ENCODE peak calls at places on chromosomes 2 and 18, in six cellular contexts. Q is cardiac fibroblast, R is heart left ventricle, E is GM23338, H is left lung, N is OCI-LY7. Z is an unnamed sample.

GRCh38 chr18:1253825-1254224 is 349.2 kb downstream of the ADCYAP1 start:
- DNase-seq in Q (no peak), R (no peak), E (no peak), H (no peak), N (no peak), Z (no peak)

GRCh38 chr2:141331127-141331526 is 799.7 kb downstream of the LRP1B start:
- DNase-seq in Q (peak), R (no peak), E (no peak), H (no peak), N (no peak), Z (peak)

GRCh38 chr18:26992920-26993319 is 127.4 kb upstream of the AQP4 start:
- DNase-seq in Q (no peak), R (no peak), E (no peak), H (no peak), N (no peak), Z (no peak)

GRCh38 chr2:168172071-168172470 is 75.3 kb downstream of the STK39 start:
- DNase-seq in Q (no peak), R (no peak), E (no peak), H (no peak), N (no peak), Z (no peak)

GRCh38 chr2:186345745-186346144 is 140.3 kb upstream of the ZC3H15 start:
- DNase-seq in Q (no peak), R (no peak), E (no peak), H (no peak), N (no peak), Z (no peak)

GRCh38 chr18:46155652-46156051 is 51.5 kb downstream of the HAUS1 start:
- DNase-seq in Q (peak), R (no peak), E (no peak), H (no peak), N (no peak), Z (no peak)

GRCh38 chr18:78495550-78495949 is 484.1 kb upstream of the SALL3 start:
- DNase-seq in Q (no peak), R (no peak), E (no peak), H (no peak), N (no peak), Z (no peak)

GRCh38 chr2:100658017-100658416 is 95.2 kb downstream of the PDCL3 start:
- DNase-seq in Q (no peak), R (no peak), E (no peak), H (no peak), N (no peak), Z (no peak)

GRCh38 chr2:60309326-60309725 is 244.1 kb downstream of the BCL11A start:
- DNase-seq in Q (no peak), R (no peak), E (no peak), H (no peak), N (no peak), Z (no peak)

GRCh38 chr2:45269149-45269793 is 260.0 kb upstream of the SIX2 start:
- DNase-seq in Q (peak), R (no peak), E (no peak), H (no peak), N (no peak), Z (no peak)

GRCh38 chr2:62856228-62857040 is 150.9 kb downstream of the EHBP1 start:
- DNase-seq in Q (no peak), R (peak), E (no peak), H (no peak), N (no peak), Z (no peak)

GRCh38 chr2:164145093-164145987 is 409.5 kb upstream of the FIGN start:
- DNase-seq in Q (peak), R (no peak), E (no peak), H (no peak), N (no peak), Z (no peak)

GRCh38 chr2:148167241-148167766 is 146.4 kb downstream of the MBD5 start:
- DNase-seq in Q (no peak), R (no peak), E (no peak), H (no peak), N (no peak), Z (no peak)

GRCh38 chr2:112493858-112494648 is 12.1 kb downstream of the TTL start:
- DNase-seq in Q (peak), R (no peak), E (no peak), H (no peak), N (no peak), Z (no peak)

GRCh38 chr2:58634653-58635347 is 393.7 kb upstream of the FANCL start:
- DNase-seq in Q (peak), R (no peak), E (peak), H (no peak), N (no peak), Z (no peak)
- H3K4me3 ChIP-seq in Q (no peak), R (no peak), E (no peak), H (no peak), N (no peak), Z (no peak)

GRCh38 chr2:72583376-72583775 is 242.5 kb downstream of the EXOC6B start:
- DNase-seq in Q (peak), R (no peak), E (no peak), H (no peak), N (no peak), Z (no peak)

GRCh38 chr2:72579595-72580180 is 246.1 kb downstream of the EXOC6B start:
- DNase-seq in Q (peak), R (no peak), E (peak), H (no peak), N (peak), Z (peak)

GRCh38 chr2:72576459-72576858 is 249.4 kb downstream of the EXOC6B start:
- DNase-seq in Q (peak), R (no peak), E (no peak), H (no peak), N (no peak), Z (no peak)

GRCh38 chr2:72576861-72577260 is 249.0 kb downstream of the EXOC6B start:
- DNase-seq in Q (peak), R (no peak), E (no peak), H (no peak), N (no peak), Z (no peak)

DNA sequence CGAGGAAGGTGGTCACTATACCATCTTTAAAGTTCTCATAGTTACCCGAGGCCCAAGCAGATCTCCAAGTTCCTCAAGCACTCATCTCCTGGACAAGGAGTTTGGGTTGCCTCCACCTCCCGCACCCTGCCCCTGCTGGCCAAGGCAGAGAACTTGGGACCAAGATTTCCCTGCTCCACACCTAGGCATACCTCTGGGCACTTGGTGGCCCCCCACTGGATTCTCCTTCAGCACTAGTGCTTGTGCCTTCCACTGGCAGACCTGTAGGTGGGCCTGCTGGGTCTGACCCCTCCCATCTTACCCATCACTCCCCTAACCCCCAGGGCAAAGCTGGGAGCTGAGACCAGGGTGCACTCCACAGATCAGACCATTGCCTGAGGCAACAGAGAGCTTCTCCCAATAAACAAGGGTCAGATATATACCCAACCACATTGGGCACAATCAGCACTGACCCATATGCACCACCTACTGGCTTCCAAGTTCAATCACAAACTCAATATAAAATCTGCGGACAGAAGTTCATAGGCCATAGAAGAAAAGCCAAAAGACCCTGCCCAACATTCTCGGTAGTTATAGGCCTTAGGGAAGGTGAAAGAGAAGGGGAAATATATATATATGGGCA is 244.2 kb downstream of the EXOC6B start:
- DNase-seq in Q (no peak), R (no peak), E (peak), H (peak), N (no peak), Z (no peak)
- TF ChIP-seq CTCF in Q (peak), R (no peak), E (peak), H (no peak), N (no peak), Z (no peak)

GRCh38 chr2:1708476-1709334 is 35.6 kb downstream of the PXDN start:
- DNase-seq in Q (peak), R (no peak), E (no peak), H (no peak), N (no peak), Z (no peak)
- H3K4me3 ChIP-seq in Q (no peak), R (peak), E (peak), H (no peak), N (no peak), Z (no peak)

DNA sequence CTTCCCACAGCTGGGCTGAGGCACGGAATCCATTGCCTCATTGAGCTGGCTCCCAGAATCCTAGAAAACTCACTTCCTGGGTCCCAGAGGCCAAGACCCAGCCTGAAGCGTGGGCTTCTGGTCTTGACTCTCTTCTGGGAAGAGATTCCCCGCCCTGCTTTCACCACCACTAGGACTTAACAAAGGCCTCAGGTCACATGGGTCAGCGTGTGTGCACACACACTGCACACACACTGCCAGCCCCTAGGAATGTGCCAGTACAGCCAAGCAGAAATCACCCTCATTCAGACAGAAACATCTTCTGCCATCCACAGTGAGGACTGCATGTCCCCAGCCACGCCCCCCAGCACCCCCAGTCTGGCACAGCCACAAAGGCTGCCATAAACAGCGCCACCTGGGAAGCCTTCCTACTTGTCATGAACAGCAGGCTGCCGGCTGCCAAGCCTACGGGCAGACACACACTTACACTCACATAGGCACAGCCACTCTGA is 165.7 kb downstream of the TNS1 start:
- DNase-seq in Q (peak), R (peak), E (peak), H (no peak), N (no peak), Z (no peak)
- TF ChIP-seq CTCF in Q (peak), R (peak), E (peak), H (no peak), N (no peak), Z (peak)

GRCh38 chr18:31497711-31498449 is at the start of gene DSG2:
- DNase-seq in Q (peak), R (peak), E (peak), H (peak), N (no peak), Z (no peak)
- H3K4me3 ChIP-seq in Q (peak), R (peak), E (peak), H (peak), N (no peak), Z (peak)

DNA sequence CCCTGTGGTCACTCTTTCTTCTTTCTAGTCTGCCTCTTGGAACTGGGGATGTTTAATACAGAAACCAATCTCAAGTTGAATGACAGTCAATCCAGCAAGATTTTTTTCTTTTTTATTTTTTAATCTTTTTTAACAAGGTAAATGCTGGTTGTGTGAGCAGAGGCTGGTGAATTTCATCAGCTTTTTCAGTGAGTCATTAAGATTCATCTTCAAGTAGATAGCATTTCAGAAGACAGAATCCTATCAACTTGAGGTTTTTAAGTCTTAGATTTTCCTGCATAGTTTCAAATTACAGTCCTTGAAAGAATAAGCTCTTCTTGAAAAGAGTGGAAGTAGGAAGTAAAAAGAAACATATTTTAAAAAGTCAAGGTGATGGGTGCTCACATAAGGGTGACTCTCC is 12.4 kb downstream of the SLC8A1 start:
- DNase-seq in Q (peak), R (no peak), E (no peak), H (no peak), N (no peak), Z (no peak)
- TF ChIP-seq CTCF in Q (no peak), R (no peak), E (no peak), H (no peak), N (no peak), Z (no peak)

GRCh38 chr2:200757414-200757813 is 54.3 kb upstream of the BZW1 start:
- DNase-seq in Q (no peak), R (no peak), E (no peak), H (no peak), N (no peak), Z (no peak)
- H3K4me3 ChIP-seq in Q (no peak), R (no peak), E (no peak), H (no peak), N (no peak), Z (no peak)